ENCODE peak calls at places on chromosomes 5 and 9, in nine cellular contexts. L is heart left ventricle, Z is H1, I is uterus, M is prostate gland, K is adrenal gland, S is testis, O is IMR-90, H is body of pancreas. G is an unnamed sample.

GRCh38 chr9:93669958-93670207 is 93.5 kb downstream of the PHF2 start:
- DNase-seq in L (no peak), Z (no peak), I (peak), M (no peak), K (no peak), S (peak), O (no peak), H (no peak), G (no peak)

GRCh38 chr5:148224131-148224742 is 14.1 kb upstream of the MARCOL start:
- DNase-seq in L (no peak), Z (no peak), I (no peak), M (no peak), K (no peak), S (no peak), O (no peak), H (no peak), G (no peak)

GRCh38 chr5:159463590-159464321 is 133.5 kb upstream of the IL12B start:
- DNase-seq in L (no peak), Z (no peak), I (no peak), M (no peak), K (no peak), S (no peak), O (peak), H (no peak), G (no peak)

GRCh38 chr9:134433101-134433500 is 106.8 kb downstream of the RXRA start:
- DNase-seq in L (no peak), Z (no peak), I (no peak), M (peak), K (peak), S (no peak), O (peak), H (no peak), G (peak)

GRCh38 chr9:127283917-127284316 is 19.3 kb downstream of the GARNL3 start:
- DNase-seq in L (no peak), Z (no peak), I (peak), M (no peak), K (peak), S (peak), O (peak), H (no peak), G (peak)

GRCh38 chr5:140000332-140000731 is 42.8 kb downstream of the NRG2 start:
- DNase-seq in L (peak), Z (no peak), I (no peak), M (no peak), K (no peak), S (no peak), O (no peak), H (peak), G (peak)

GRCh38 chr9:130387905-130388304 is 56.9 kb upstream of the ASS1 start:
- DNase-seq in L (no peak), Z (no peak), I (no peak), M (no peak), K (no peak), S (no peak), O (no peak), H (no peak), G (no peak)

GRCh38 chr9:109014267-109015025 is 1.1 kb upstream of the CTNNAL1 start:
- DNase-seq in L (no peak), Z (no peak), I (peak), M (no peak), K (peak), S (peak), O (peak), H (peak), G (no peak)

GRCh38 chr9:105994970-105995369 is 300.6 kb downstream of the TMEM38B start:
- DNase-seq in L (no peak), Z (no peak), I (no peak), M (no peak), K (no peak), S (no peak), O (no peak), H (no peak), G (peak)

GRCh38 chr5:1292139-1292538 is 2.7 kb downstream of the TERT start:
- DNase-seq in L (peak), Z (peak), I (no peak), M (no peak), K (no peak), S (no peak), O (no peak), H (no peak), G (no peak)
- H3K4me3 ChIP-seq in L (no peak), Z (no peak), I (no peak), M (no peak), K (no peak), S (no peak), O (no peak), H (no peak), G (no peak)

DNA sequence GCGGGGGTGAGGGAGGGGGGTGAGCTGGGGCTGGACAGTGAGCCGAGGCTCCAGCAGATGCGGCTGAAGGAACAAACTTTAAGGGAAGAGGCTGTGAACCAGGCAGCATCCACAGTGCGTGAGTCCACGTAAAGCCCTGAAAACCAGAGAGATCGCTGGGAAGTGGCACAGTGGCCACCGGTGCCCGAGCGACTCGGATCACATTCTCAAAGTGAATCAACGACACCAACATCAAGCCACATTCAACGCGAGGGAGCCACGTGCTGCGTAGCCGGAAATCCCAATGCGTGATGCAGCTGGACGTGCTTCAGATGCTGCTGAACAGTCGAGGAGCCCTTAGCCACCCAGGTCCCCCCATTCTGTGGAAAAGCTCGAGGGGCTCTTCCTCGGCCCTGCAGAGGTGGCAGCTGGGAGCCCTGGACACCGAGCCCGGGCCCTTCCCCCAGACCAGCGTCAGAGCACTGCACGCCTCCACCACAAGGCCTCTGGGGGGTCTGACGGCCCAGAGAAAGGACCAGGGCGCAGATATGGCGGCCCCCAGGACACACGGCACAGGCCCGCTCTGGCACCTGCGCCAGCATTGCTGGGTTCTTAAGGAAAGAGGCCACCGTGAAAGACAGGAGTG is 53.7 kb upstream of the EXOC3 start:
- DNase-seq in L (peak), Z (no peak), I (no peak), M (peak), K (no peak), S (no peak), O (no peak), H (no peak), G (no peak)
- H3K27ac ChIP-seq in L (no peak), Z (no peak), I (no peak), M (no peak), K (no peak), S (no peak), O (no peak), H (no peak), G (no peak)

GRCh38 chr9:100479820-100480219 is 6.9 kb downstream of the TMEFF1 start:
- DNase-seq in L (no peak), Z (no peak), I (no peak), M (no peak), K (no peak), S (no peak), O (no peak), H (no peak), G (no peak)
- TF ChIP-seq POLR2A in L (no peak), Z (no peak), I (no peak), M (no peak), K (no peak), S (no peak), O (no peak), H (no peak), G (no peak)

GRCh38 chr5:109411175-109411514 is 1.4 kb upstream of the PJA2 start:
- DNase-seq in L (no peak), Z (no peak), I (no peak), M (no peak), K (no peak), S (no peak), O (no peak), H (no peak), G (no peak)

GRCh38 chr5:109410389-109411174 is 808 bp upstream of the PJA2 start:
- DNase-seq in L (peak), Z (peak), I (peak), M (peak), K (peak), S (peak), O (peak), H (peak), G (peak)

GRCh38 chr5:109413463-109413862 is 3.7 kb upstream of the PJA2 start:
- DNase-seq in L (no peak), Z (no peak), I (no peak), M (no peak), K (no peak), S (no peak), O (peak), H (peak), G (no peak)

GRCh38 chr5:109411627-109412026 is 1.9 kb upstream of the PJA2 start:
- DNase-seq in L (no peak), Z (no peak), I (no peak), M (no peak), K (no peak), S (no peak), O (peak), H (no peak), G (no peak)

GRCh38 chr5:109412981-109413402 is 3.2 kb upstream of the PJA2 start:
- DNase-seq in L (no peak), Z (no peak), I (no peak), M (no peak), K (no peak), S (no peak), O (no peak), H (no peak), G (no peak)
- H3K4me3 ChIP-seq in L (no peak), Z (peak), I (no peak), M (no peak), K (no peak), S (no peak), O (no peak), H (no peak), G (no peak)

DNA sequence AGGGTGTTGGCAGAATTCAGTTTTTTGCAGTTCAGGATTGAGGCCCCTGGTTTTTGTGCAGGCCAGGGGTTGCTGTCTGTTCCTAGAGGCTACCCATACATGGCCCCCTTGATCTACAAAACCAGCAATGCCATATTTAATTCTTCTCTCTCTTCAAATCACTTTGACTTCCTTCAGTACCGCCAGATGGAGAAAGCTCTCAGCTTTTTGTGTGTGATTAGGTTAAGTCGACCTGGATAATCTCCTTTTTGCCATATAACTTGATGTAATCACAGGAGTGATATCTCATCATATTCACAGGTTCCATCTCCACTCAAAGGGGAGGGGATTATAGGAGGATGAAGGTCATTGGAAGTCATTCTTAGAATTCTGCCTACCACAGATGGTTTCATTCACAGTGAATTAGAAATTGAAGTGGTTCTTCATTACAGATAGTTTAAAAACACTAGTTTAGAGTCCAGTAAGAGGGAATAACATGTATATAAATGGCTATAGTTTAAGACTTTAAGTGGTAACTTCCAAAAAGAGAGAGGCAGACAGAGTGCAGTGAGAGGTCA is 85.8 kb downstream of the GALNT10 start:
- DNase-seq in L (no peak), Z (no peak), I (no peak), M (no peak), K (no peak), S (no peak), O (no peak), H (no peak), G (no peak)
- H3K27ac ChIP-seq in L (no peak), Z (no peak), I (no peak), M (no peak), K (no peak), S (no peak), O (peak), H (no peak), G (peak)

DNA sequence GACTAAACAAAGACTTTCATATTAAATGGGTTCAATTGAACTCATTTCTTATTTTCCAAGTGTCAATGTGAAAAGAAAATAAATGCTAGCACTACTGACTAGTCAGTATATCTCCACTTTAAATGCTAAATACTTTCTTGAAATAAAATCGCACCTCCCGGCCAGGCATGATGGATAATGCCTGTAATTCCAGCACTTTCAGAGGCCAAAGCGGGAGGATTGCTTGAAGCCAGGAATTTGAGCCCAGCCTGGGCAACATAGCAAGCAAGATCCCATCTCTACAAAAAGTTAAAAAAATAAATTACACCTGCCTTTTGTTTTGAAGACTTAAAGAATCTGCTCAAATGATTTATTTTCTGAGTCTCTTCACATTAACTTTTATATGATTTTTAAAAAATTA is 34.7 kb downstream of the WDR36 start:
- DNase-seq in L (no peak), Z (no peak), I (no peak), M (no peak), K (no peak), S (no peak), O (no peak), H (no peak), G (no peak)
- TF ChIP-seq POLR2A in L (no peak), Z (no peak), I (no peak), M (no peak), K (no peak), S (no peak), O (no peak), H (no peak), G (no peak)